ENCODE peak calls at places on chromosomes 5 and 9, in seven cellular contexts. X is NCI-H460; N is IMR-90; P is naive thymus-derived CD4-positive, alpha-beta T cell; Q is stimulated activated CD4-positive, alpha-beta T cell treated with anti-CD3 and anti-CD28 coated beads, Interleukin-4, amount 100 ng/mL, for 1 hour; K is GM23338; G is activated CD8-positive, alpha-beta memory T cell treated with anti-CD3 and anti-CD28 coated beads for 1 hour. U is an unnamed sample.

GRCh38 chr5:31130682-31131081 is 62.8 kb upstream of the CDH6 start:
- DNase-seq in X (no peak), N (no peak), P (no peak), Q (no peak), K (no peak), G (no peak), U (no peak)

GRCh38 chr9:90326219-90326618 is 316.4 kb downstream of the DIRAS2 start:
- DNase-seq in X (peak), N (peak), P (no peak), Q (no peak), K (no peak), G (no peak), U (peak)

GRCh38 chr9:136346927-136347465 is 16.5 kb downstream of the DNLZ start:
- DNase-seq in X (no peak), N (no peak), P (no peak), Q (no peak), K (no peak), G (no peak), U (no peak)

GRCh38 chr5:52947208-52947607 is 41.9 kb upstream of the ITGA2 start:
- DNase-seq in X (no peak), N (peak), P (no peak), Q (no peak), K (no peak), G (no peak), U (no peak)

GRCh38 chr9:93264338-93265125 is 80.6 kb downstream of the WNK2 start:
- DNase-seq in X (no peak), N (no peak), P (no peak), Q (no peak), K (no peak), G (no peak), U (no peak)

GRCh38 chr5:171475551-171476035 is 56.1 kb downstream of the FGF18 start:
- DNase-seq in X (no peak), N (no peak), P (no peak), Q (no peak), K (no peak), G (no peak), U (no peak)

GRCh38 chr9:129671519-129671918 is 6.1 kb downstream of the PRRX2 start:
- DNase-seq in X (no peak), N (peak), P (no peak), Q (no peak), K (no peak), G (no peak), U (no peak)

GRCh38 chr9:17137576-17137975 is 2.7 kb downstream of the CNTLN start:
- DNase-seq in X (no peak), N (peak), P (no peak), Q (no peak), K (no peak), G (no peak), U (peak)

GRCh38 chr5:159218595-159219023 is 9.3 kb upstream of the RNF145 start:
- DNase-seq in X (peak), N (peak), P (no peak), Q (no peak), K (no peak), G (no peak), U (peak)

GRCh38 chr5:174726916-174727793 is 2.8 kb downstream of the MSX2 start:
- DNase-seq in X (no peak), N (no peak), P (no peak), Q (no peak), K (peak), G (no peak), U (no peak)

GRCh38 chr5:2739360-2740050 is 12.0 kb downstream of the IRX2 start:
- DNase-seq in X (no peak), N (no peak), P (no peak), Q (no peak), K (peak), G (no peak), U (no peak)

GRCh38 chr5:173474881-173475287 is 141.6 kb downstream of the BOD1 start:
- DNase-seq in X (no peak), N (peak), P (no peak), Q (no peak), K (no peak), G (no peak), U (peak)

U was measured in mesenchymal stem cell.